ENCODE peak calls at places on chromosomes 4 and X, in four cellular contexts. R is tibial nerve; Q is CD8-positive, alpha-beta T cell; Z is psoas muscle. I is an unnamed sample. For H3K27me3, the result is how much of the 10 kb centered on the place peaks cover.

GRCh38 chr4:183571350-183572076 is 66.7 kb downstream of the ING2 start:
- DNase-seq in R (no peak), Q (no peak), Z (no peak), I (peak)

GRCh38 chrX:42952621-42953020 is 174.7 kb upstream of the PPP1R2C start:
- DNase-seq in R (no peak), Q (no peak), Z (no peak), I (no peak)

GRCh38 chr4:173182403-173182802 is 13.8 kb downstream of the GALNT7 start:
- DNase-seq in R (no peak), Q (no peak), Z (no peak), I (no peak)

GRCh38 chr4:62399242-62399641 is 1199.1 kb downstream of the ADGRL3 start:
- DNase-seq in R (no peak), Q (no peak), Z (no peak), I (no peak)

GRCh38 chr4:186200436-186201409 is 9.4 kb downstream of the CYP4V2 start:
- DNase-seq in R (no peak), Q (no peak), Z (no peak), I (no peak)

GRCh38 chr4:1285790-1286553 is 3.7 kb upstream of the MAEA start:
- DNase-seq in R (no peak), Q (no peak), Z (no peak), I (no peak)

GRCh38 chr4:155954939-155955338 is 1.3 kb upstream of the CTSO start:
- DNase-seq in R (no peak), Q (no peak), Z (no peak), I (no peak)

GRCh38 chr4:137576437-137576836 is 44.1 kb upstream of the PCDH18 start:
- DNase-seq in R (no peak), Q (no peak), Z (no peak), I (no peak)

GRCh38 chr4:146211440-146211839 is 2.9 kb upstream of the REELD1 start:
- DNase-seq in R (no peak), Q (no peak), Z (no peak), I (no peak)

GRCh38 chr4:157896726-157897125 is 276.1 kb downstream of the GASK1B start:
- DNase-seq in R (no peak), Q (no peak), Z (no peak), I (no peak)

GRCh38 chrX:63330681-63331080 is 20.5 kb downstream of the SPIN4 start:
- DNase-seq in R (no peak), Q (no peak), Z (no peak), I (no peak)

GRCh38 chr4:42262701-42263490 is 110.4 kb upstream of the BEND4 start:
- DNase-seq in R (no peak), Q (no peak), Z (no peak), I (no peak)

GRCh38 chr4:47160095-47160494 is 128.7 kb downstream of the GABRB1 start:
- DNase-seq in R (no peak), Q (no peak), Z (no peak), I (no peak)

GRCh38 chr4:33961751-33962150 is 2282.6 kb downstream of the ARAP2 start:
- DNase-seq in R (no peak), Q (no peak), Z (no peak), I (no peak)

GRCh38 chr4:90926957-90927356 is 799.8 kb downstream of the CCSER1 start:
- DNase-seq in R (no peak), Q (no peak), Z (no peak), I (no peak)

GRCh38 chr4:80362578-80363181 is 27.1 kb downstream of the CFAP299 start:
- DNase-seq in R (no peak), Q (peak), Z (no peak), I (no peak)

GRCh38 chr4:175253184-175253902 is 335.2 kb downstream of the ADAM29 start:
- DNase-seq in R (no peak), Q (no peak), Z (no peak), I (no peak)

GRCh38 chrX:30967516-30967915 is 78.5 kb upstream of the TAB3 start:
- DNase-seq in R (no peak), Q (no peak), Z (no peak), I (no peak)

GRCh38 chr4:36551697-36552214 is 270.3 kb downstream of the DTHD1 start:
- DNase-seq in R (no peak), Q (no peak), Z (no peak), I (no peak)

GRCh38 chr4:16123356-16124084 is 39.7 kb upstream of the PROM1 start:
- DNase-seq in R (no peak), Q (no peak), Z (no peak), I (no peak)

GRCh38 chrX:40155617-40156471 is 58.1 kb upstream of the BCOR start:
- DNase-seq in R (no peak), Q (no peak), Z (no peak), I (no peak)

GRCh38 chrX:68842781-68843581 is 14.2 kb downstream of the EFNB1 start:
- DNase-seq in R (no peak), Q (no peak), Z (no peak), I (no peak)

GRCh38 chr4:142435599-142436235 is 410.4 kb downstream of the INPP4B start:
- DNase-seq in R (no peak), Q (no peak), Z (no peak), I (no peak)

GRCh38 chr4:118821590-118822293 is 14.2 kb downstream of the SEC24D start:
- DNase-seq in R (no peak), Q (no peak), Z (no peak), I (no peak)

GRCh38 chr4:150308824-150309472 is 230.7 kb downstream of the DCLK2 start:
- DNase-seq in R (no peak), Q (no peak), Z (no peak), I (no peak)

GRCh38 chr4:13384055-13384454 is 100.1 kb downstream of the RAB28 start:
- DNase-seq in R (no peak), Q (no peak), Z (no peak), I (no peak)

GRCh38 chr4:6121941-6122340 is 78.4 kb downstream of the JAKMIP1 start:
- DNase-seq in R (no peak), Q (no peak), Z (no peak), I (no peak)

DNA sequence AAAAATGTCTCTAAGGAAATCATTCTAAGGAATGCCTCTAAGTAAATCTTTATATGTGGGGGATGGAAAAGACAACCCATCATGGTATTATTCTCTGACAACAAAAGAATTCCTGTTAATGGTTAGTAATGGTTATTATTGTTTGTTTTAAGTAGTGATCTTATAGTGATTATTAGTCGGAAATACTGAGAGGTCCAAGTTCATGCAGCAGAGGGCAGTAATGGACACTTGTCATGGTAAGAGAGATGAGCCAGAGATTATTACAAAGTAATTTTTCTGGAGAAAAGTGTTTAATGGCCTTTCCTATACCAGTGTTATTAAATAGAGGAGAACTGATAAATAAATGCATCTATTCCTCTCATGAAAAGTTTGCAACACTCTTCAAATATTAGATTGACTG is 8.1 kb upstream of the DKK2 start:
- DNase-seq in R (no peak), Q (no peak), Z (no peak), I (no peak)
- TF ChIP-seq CTCF in R (no peak), Q (no peak), Z (no peak), I (no peak)

DNA sequence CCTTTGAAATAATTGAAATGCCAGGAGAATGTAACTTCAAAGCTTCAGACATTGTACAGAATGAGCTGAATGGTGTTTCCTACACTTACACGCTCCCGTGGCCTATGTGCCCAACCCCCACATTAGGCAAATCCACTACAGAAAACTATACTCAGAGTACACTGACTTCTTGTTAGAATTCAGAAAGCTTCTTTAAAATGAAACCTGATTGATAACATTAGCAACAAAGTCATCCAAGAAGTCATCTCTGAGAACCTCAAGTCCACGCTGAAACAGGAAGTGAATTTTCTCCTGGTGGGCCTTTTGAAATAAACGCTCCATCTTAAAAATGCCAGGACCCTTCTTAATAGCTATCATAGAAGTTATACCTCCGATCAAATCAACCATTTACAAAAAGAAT is 136.3 kb downstream of the TSPAN5 start:
- DNase-seq in R (no peak), Q (no peak), Z (no peak), I (no peak)
- H3K4me3 ChIP-seq in R (no peak), Q (no peak), Z (no peak), I (no peak)

GRCh38 chrX:137028699-137029098 is 5.1 kb downstream of the GPR101 start:
- DNase-seq in R (no peak), Q (no peak), Z (no peak), I (no peak)
- H3K27me3 ChIP-seq in R (under half), Q (under half), Z (under half), I (under half)

GRCh38 chr4:26069218-26069617 is 155.2 kb downstream of the SMIM20 start:
- DNase-seq in R (no peak), Q (no peak), Z (no peak), I (no peak)
- TF ChIP-seq CTCF in R (no peak), Q (no peak), Z (peak), I (peak)

GRCh38 chr4:88696620-88697019 is 1.0 kb downstream of the NAP1L5 start:
- DNase-seq in R (no peak), Q (no peak), Z (no peak), I (no peak)
- H3K4me3 ChIP-seq in R (peak), Q (no peak), Z (peak), I (no peak)

GRCh38 chrX:108735680-108736508 is 469 bp downstream of the IRS4 start:
- DNase-seq in R (no peak), Q (no peak), Z (no peak), I (no peak)

GRCh38 chrX:108732630-108733321 is 3.6 kb downstream of the IRS4 start:
- DNase-seq in R (no peak), Q (no peak), Z (no peak), I (no peak)

GRCh38 chrX:108735087-108735679 is 1.2 kb downstream of the IRS4 start:
- DNase-seq in R (no peak), Q (no peak), Z (no peak), I (no peak)

GRCh38 chrX:108736509-108737479 is at the start of gene IRS4:
- DNase-seq in R (no peak), Q (no peak), Z (no peak), I (no peak)

GRCh38 chrX:108734426-108734825 is 1.9 kb downstream of the IRS4 start:
- DNase-seq in R (no peak), Q (no peak), Z (no peak), I (no peak)
- H3K27me3 ChIP-seq in R (half or more), Q (under half), Z (under half), I (under half)

I was measured in lung.